ENCODE peak calls at places on chromosome 18, in five cellular contexts. Q is GM23248, T is cardiac muscle cell, G is mesendoderm, D is tibial artery. M is an unnamed sample.

GRCh38 chr18:28039078-28039477 is 137.9 kb downstream of the CDH2 start:
- DNase-seq in Q (no peak), T (no peak), G (peak; percentile 28), D (no peak), M (no peak)

GRCh38 chr18:46070683-46071614 is 1.1 kb downstream of the PSTPIP2 start:
- DNase-seq in Q (no peak), T (no peak), G (no peak), D (no peak), M (no peak)

GRCh38 chr18:71630686-71631085 is 913.5 kb downstream of the CBLN2 start:
- DNase-seq in Q (no peak), T (no peak), G (no peak), D (no peak), M (no peak)

GRCh38 chr18:58671941-58672565 is 788 bp downstream of the MALT1 start:
- DNase-seq in Q (peak; percentile 73), T (no peak), G (peak; percentile 54), D (no peak), M (no peak)

GRCh38 chr18:13835202-13835601 is 11.3 kb downstream of the MC5R start:
- DNase-seq in Q (no peak), T (no peak), G (no peak), D (no peak), M (no peak)

GRCh38 chr18:68467966-68468365 is 246.9 kb downstream of the TMX3 start:
- DNase-seq in Q (no peak), T (no peak), G (no peak), D (no peak), M (no peak)

GRCh38 chr18:58615150-58616132 is 13.4 kb downstream of the ALPK2 start:
- DNase-seq in Q (peak; percentile 41), T (no peak), G (no peak), D (no peak), M (peak; percentile 59)

GRCh38 chr18:45688113-45688512 is 35.9 kb upstream of the SLC14A1 start:
- DNase-seq in Q (peak; percentile 23), T (no peak), G (no peak), D (no peak), M (no peak)

GRCh38 chr18:29154758-29155725 is 978.1 kb upstream of the CDH2 start:
- DNase-seq in Q (peak; percentile 91), T (no peak), G (no peak), D (no peak), M (no peak)

GRCh38 chr18:58497845-58498244 is 131.0 kb downstream of the ALPK2 start:
- DNase-seq in Q (peak; percentile 28), T (no peak), G (peak; percentile 50), D (no peak), M (no peak)

GRCh38 chr18:10579079-10579867 is 53.4 kb downstream of the NAPG start:
- DNase-seq in Q (peak; percentile 67), T (no peak), G (no peak), D (no peak), M (no peak)

GRCh38 chr18:11175266-11175947 is 26.0 kb upstream of the PIEZO2 start:
- DNase-seq in Q (peak; percentile 81), T (no peak), G (no peak), D (no peak), M (no peak)

GRCh38 chr18:24991220-24991575 is 360.8 kb downstream of the ZNF521 start:
- DNase-seq in Q (no peak), T (no peak), G (no peak), D (no peak), M (no peak)

GRCh38 chr18:48589797-48590519 is 51.1 kb downstream of the CTIF start:
- DNase-seq in Q (peak; percentile 27), T (no peak), G (no peak), D (peak; percentile 93), M (no peak)

GRCh38 chr18:77118256-77119090 is 14.1 kb downstream of the MBP start:
- DNase-seq in Q (no peak), T (no peak), G (no peak), D (no peak), M (no peak)

GRCh38 chr18:76386071-76386470 is 109.0 kb downstream of the ZNF516 start:
- DNase-seq in Q (no peak), T (no peak), G (no peak), D (peak; percentile 6), M (no peak)

GRCh38 chr18:13427354-13427753 is 208.8 kb downstream of the LDLRAD4 start:
- DNase-seq in Q (no peak), T (no peak), G (no peak), D (peak; percentile 85), M (no peak)

GRCh38 chr18:22165049-22165602 is 4.3 kb upstream of the GATA6 start:
- DNase-seq in Q (no peak), T (peak; percentile 66), G (peak; percentile 70), D (no peak), M (no peak)

GRCh38 chr18:76886112-76886511 is 63.8 kb downstream of the ZNF236 start:
- DNase-seq in Q (no peak), T (no peak), G (no peak), D (no peak), M (no peak)

GRCh38 chr18:51135795-51136194 is 61.7 kb downstream of the MEX3C start:
- DNase-seq in Q (no peak), T (no peak), G (peak; percentile 55), D (no peak), M (peak; percentile 10)

GRCh38 chr18:51138936-51139335 is 58.5 kb downstream of the MEX3C start:
- DNase-seq in Q (no peak), T (no peak), G (no peak), D (no peak), M (no peak)

GRCh38 chr18:51135361-51135760 is 62.1 kb downstream of the MEX3C start:
- DNase-seq in Q (peak; percentile 89), T (no peak), G (no peak), D (no peak), M (no peak)

GRCh38 chr18:51137051-51137729 is 60.3 kb downstream of the MEX3C start:
- DNase-seq in Q (peak; percentile 17), T (no peak), G (peak; percentile 28), D (no peak), M (no peak)

GRCh38 chr18:51137891-51138290 is 59.6 kb downstream of the MEX3C start:
- DNase-seq in Q (no peak), T (no peak), G (peak; percentile 59), D (no peak), M (no peak)
- H3K4me3 ChIP-seq in Q (no peak overlapping the region), T (no peak overlapping the region), G (no peak overlapping the region), D (no peak overlapping the region), M (no peak overlapping the region)

GRCh38 chr18:57002627-57003026 is 144.3 kb upstream of the BOD1L2 start:
- DNase-seq in Q (no peak), T (peak; percentile 36), G (no peak), D (no peak), M (no peak)

GRCh38 chr18:57003342-57003741 is 143.5 kb upstream of the BOD1L2 start:
- DNase-seq in Q (peak; percentile 13), T (no peak), G (no peak), D (no peak), M (no peak)

GRCh38 chr18:57008001-57008686 is 138.7 kb upstream of the BOD1L2 start:
- DNase-seq in Q (no peak), T (no peak), G (no peak), D (no peak), M (no peak)

GRCh38 chr18:56999823-57000222 is 147.1 kb upstream of the BOD1L2 start:
- DNase-seq in Q (no peak), T (no peak), G (no peak), D (no peak), M (no peak)

GRCh38 chr18:57004366-57005121 is 142.3 kb upstream of the BOD1L2 start:
- DNase-seq in Q (peak; percentile 75), T (no peak), G (no peak), D (no peak), M (no peak)
- H3K4me1 ChIP-seq in Q (peaks cover 28% of the 10 kb centered on the region), T (peaks cover 18% of the 10 kb centered on the region), G (no peaks in the 10 kb centered on the region), D (peaks cover 14% of the 10 kb centered on the region), M (peaks cover 11% of the 10 kb centered on the region)

GRCh38 chr18:8461544-8461943 is 147.7 kb upstream of the RAB12 start:
- DNase-seq in Q (no peak), T (no peak), G (no peak), D (no peak), M (no peak)
- H3K4me3 ChIP-seq in Q (no peak overlapping the region), T (no peak overlapping the region), G (no peak overlapping the region), D (no peak overlapping the region), M (no peak overlapping the region)

GRCh38 chr18:23176701-23177432 is 41.6 kb downstream of the CABLES1 start:
- DNase-seq in Q (no peak), T (no peak), G (no peak), D (no peak), M (no peak)
- H3K4me1 ChIP-seq in Q (peaks cover 8% of the 10 kb centered on the region), T (no peaks in the 10 kb centered on the region), G (no peaks in the 10 kb centered on the region), D (no peaks in the 10 kb centered on the region), M (no peaks in the 10 kb centered on the region)

GRCh38 chr18:2692508-2692907 is 37.0 kb downstream of the SMCHD1 start:
- DNase-seq in Q (no peak), T (no peak), G (no peak), D (no peak), M (no peak)
- H3K4me3 ChIP-seq in Q (no peak overlapping the region), T (no peak overlapping the region), G (no peak overlapping the region), D (no peak overlapping the region), M (no peak overlapping the region)

GRCh38 chr18:7748252-7749000 is 181.3 kb downstream of the PTPRM start:
- DNase-seq in Q (no peak), T (no peak), G (no peak), D (no peak), M (no peak)

GRCh38 chr18:7749510-7749981 is 182.4 kb downstream of the PTPRM start:
- DNase-seq in Q (no peak), T (peak; percentile 50), G (peak; percentile 50), D (no peak), M (no peak)

GRCh38 chr18:7750095-7750663 is 183.1 kb downstream of the PTPRM start:
- DNase-seq in Q (no peak), T (no peak), G (no peak), D (no peak), M (no peak)

GRCh38 chr18:7749001-7749391 is 181.9 kb downstream of the PTPRM start:
- DNase-seq in Q (no peak), T (peak; percentile 23), G (no peak), D (no peak), M (no peak)

DNA sequence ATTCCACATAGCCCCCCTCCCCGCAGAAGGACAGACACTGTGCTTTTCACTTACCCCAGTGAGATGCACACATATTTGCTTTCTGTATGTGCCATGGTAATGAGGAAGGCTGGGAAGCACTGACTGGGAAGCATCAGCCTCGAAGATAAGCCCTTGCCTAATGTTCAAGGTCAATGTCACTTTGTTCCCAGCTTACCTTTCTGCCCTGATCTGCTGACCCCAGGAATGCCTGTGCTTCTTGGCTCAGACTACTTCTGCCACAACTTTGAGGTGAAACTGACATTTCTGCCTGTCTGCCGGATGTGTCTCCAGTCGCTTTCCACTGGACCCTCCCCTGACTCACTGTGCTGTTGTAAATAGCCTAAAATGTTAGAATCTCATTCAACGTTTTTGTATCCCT is 183.8 kb downstream of the PTPRM start:
- DNase-seq in Q (no peak), T (no peak), G (no peak), D (no peak), M (no peak)
- H3K4me1 ChIP-seq in Q (no peaks in the 10 kb centered on the region), T (peaks cover 34% of the 10 kb centered on the region), G (peaks cover 12% of the 10 kb centered on the region), D (peaks cover 22% of the 10 kb centered on the region), M (no peaks in the 10 kb centered on the region)

DNA sequence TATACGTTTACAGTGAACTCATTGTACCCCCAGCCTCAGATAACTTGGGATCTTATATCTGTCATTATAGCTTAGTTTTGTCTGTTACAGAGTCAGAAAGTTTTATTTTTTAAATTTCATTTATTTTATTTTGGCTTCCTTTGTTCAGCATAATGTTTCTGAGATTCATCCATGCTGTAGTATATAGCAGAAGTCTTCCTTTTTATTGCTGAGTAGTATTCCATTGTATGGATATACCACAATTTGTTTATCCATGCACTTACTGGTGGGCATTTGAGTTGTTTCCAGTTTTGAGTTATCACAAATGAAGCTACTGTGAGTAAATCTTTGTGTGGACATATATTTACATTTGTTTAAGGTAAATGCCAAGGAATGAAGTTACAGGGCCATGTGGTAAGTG is 122.3 kb downstream of the ADCYAP1 start:
- DNase-seq in Q (no peak), T (no peak), G (no peak), D (no peak), M (no peak)
- H3K4me3 ChIP-seq in Q (no peak overlapping the region), T (no peak overlapping the region), G (no peak overlapping the region), D (no peak overlapping the region), M (no peak overlapping the region)

M was measured in naive thymus-derived CD4-positive, alpha-beta T cell.